ENCODE peak calls at places on chromosome 11, in five cellular contexts. B, J, G, N and P are unnamed samples.
A peak's percentile ranks its signal among the peaks of the same experiment; 100 is the strongest.

GRCh38 chr11:8360086-8360828 is 96.6 kb upstream of the LMO1 start:
- DNase-seq in B (no peak), G (no peak), N (no peak), J (no peak), P (peak; percentile 43)

GRCh38 chr11:17004486-17005148 is 9.6 kb downstream of the PLEKHA7 start:
- DNase-seq in B (no peak), G (no peak), J (no peak), N (no peak), P (no peak)

GRCh38 chr11:87604350-87604749 is 566.6 kb downstream of the TMEM135 start:
- DNase-seq in B (no peak), J (no peak), G (no peak), N (no peak), P (no peak)

GRCh38 chr11:77113382-77114088 is 10.9 kb downstream of the OMP start:
- DNase-seq in G (no peak), J (no peak), B (no peak), N (no peak), P (no peak)

GRCh38 chr11:64101461-64101860 is 64.5 kb downstream of the MACROD1 start:
- DNase-seq in B (no peak), N (no peak), G (no peak), J (peak; percentile 31), P (no peak)

GRCh38 chr11:12216542-12217422 is 106.4 kb downstream of the MICAL2 start:
- DNase-seq in B (no peak), G (no peak), J (no peak), N (peak; percentile 35), P (no peak)

GRCh38 chr11:74538680-74539079 is 45.2 kb upstream of the LIPT2 start:
- DNase-seq in N (no peak), B (no peak), G (no peak), J (no peak), P (no peak)

GRCh38 chr11:2885017-2885675 is 429 bp downstream of the CDKN1C start:
- DNase-seq in B (peak; percentile 79), G (peak; percentile 87), N (peak; percentile 63), J (peak; percentile 66), P (no peak)

GRCh38 chr11:117902001-117902855 is 25.8 kb upstream of the FXYD6 start:
- DNase-seq in N (no peak), B (no peak), J (peak; percentile 8), G (no peak), P (no peak)

GRCh38 chr11:128630367-128631230 is 43.2 kb upstream of the ETS1 start:
- DNase-seq in N (peak; percentile 87), J (peak; percentile 89), G (peak; percentile 97), B (peak; percentile 93), P (peak; percentile 89)

GRCh38 chr11:74686792-74687191 is 44.4 kb downstream of the CHRDL2 start:
- DNase-seq in N (no peak), B (no peak), J (peak; percentile 25), G (peak; percentile 63), P (no peak)

GRCh38 chr11:71153005-71153395 is 99.4 kb downstream of the SHANK2 start:
- DNase-seq in J (no peak), G (no peak), N (no peak), B (peak; percentile 21), P (peak; percentile 63)

GRCh38 chr11:16911658-16912057 is 102.6 kb downstream of the PLEKHA7 start:
- DNase-seq in J (no peak), B (no peak), G (no peak), N (no peak), P (no peak)

DNA sequence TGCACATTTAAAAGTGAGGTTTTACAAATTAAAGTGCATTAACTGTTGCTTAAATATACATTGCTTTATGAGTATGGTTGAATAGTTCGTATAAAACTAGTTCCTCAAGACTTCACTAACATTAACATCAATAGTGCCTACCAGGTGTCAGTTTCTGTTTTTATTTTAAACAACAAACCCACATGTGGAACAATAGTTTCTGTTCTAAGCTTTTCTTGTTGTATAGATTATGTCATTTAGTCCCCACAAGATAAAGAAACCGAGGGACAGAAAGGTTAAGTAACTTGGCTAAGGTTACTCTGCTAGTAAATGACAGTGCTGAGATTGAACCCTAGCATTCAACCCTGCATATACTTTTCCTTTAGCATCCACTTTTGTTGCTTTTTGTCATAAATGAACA is 41.4 kb upstream of the ST14 start:
- DNase-seq in G (no peak), B (no peak), J (no peak), N (no peak), P (no peak)
- H3K36me3 ChIP-seq in G (peaks cover 5% of the 10 kb centered on the region), B (peaks cover 26% of the 10 kb centered on the region), J (no peaks in the 10 kb centered on the region), N (peaks cover 16% of the 10 kb centered on the region), P (peaks cover 13% of the 10 kb centered on the region)

DNA sequence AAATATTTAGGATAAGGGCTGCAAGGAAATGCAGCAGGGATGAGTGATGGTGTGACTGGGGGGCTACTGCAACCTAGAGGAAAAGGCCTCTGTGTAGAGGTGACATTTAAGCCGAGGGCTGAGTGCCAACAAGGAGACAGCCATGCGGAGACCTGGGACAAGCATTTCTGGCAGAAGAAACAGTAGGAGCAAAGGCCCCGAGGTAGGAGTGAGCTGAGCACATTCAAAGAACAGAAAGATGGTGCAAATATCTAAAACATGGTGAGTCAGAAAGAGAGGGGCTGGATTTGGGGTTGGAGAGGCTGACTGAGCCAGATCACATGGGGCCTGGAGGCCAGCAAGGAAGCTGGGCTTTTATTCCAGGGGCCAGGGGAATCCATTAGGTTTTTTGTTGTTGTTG is 55.1 kb upstream of the INCENP start:
- DNase-seq in G (no peak), J (no peak), N (no peak), B (peak; percentile 4), P (no peak)
- H3K27ac ChIP-seq in G (no peak overlapping the region), J (no peak overlapping the region), N (no peak overlapping the region), B (no peak overlapping the region), P (no peak overlapping the region)

GRCh38 chr11:85976525-85976924 is 92.4 kb downstream of the PICALM start:
- DNase-seq in B (no peak), J (no peak), G (no peak), N (no peak), P (no peak)

GRCh38 chr11:85974126-85974525 is 94.8 kb downstream of the PICALM start:
- DNase-seq in B (no peak), G (no peak), N (no peak), J (no peak), P (no peak)

DNA sequence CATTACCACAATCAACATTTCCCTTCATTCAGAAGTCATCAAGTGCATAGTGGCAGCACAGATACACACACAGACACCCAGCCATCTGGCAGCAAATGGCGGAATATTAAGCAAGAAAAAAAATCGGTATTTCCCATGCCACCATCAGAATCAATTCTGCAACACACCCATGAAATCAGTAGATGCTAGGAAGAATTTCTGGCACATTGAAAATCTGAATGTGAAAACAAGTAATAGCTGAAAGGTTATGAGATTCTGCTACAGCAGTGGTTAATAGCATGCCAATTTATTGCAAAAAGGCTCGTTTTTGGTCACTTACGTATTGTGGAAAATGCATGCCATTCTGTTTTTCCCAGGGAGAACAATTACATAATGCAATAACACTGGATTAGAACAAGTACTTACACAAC is 91.1 kb downstream of the PICALM start:
- DNase-seq in N (no peak), B (no peak), J (no peak), G (no peak), P (no peak)
- H3K36me3 ChIP-seq in N (peaks cover 75% of the 10 kb centered on the region), B (peaks cover 72% of the 10 kb centered on the region), J (no peaks in the 10 kb centered on the region), G (peaks cover 3% of the 10 kb centered on the region), P (no peaks in the 10 kb centered on the region)

GRCh38 chr11:33706546-33706945 is 5.9 kb upstream of the C11orf91 start:
- DNase-seq in G (no peak), J (no peak), B (no peak), N (no peak), P (no peak)
- H3K27ac ChIP-seq in G (no peak overlapping the region), J (peak overlapping the region; percentile 52), B (peak overlapping the region; percentile 74), N (peak overlapping the region; percentile 89), P (peak overlapping the region; percentile 75)

GRCh38 chr11:111849631-111850030 is 21.8 kb downstream of the ALG9 start:
- DNase-seq in B (no peak), J (no peak), N (no peak), G (no peak), P (no peak)
- H3K36me3 ChIP-seq in B (peaks cover 58% of the 10 kb centered on the region), J (no peaks in the 10 kb centered on the region), N (peaks cover 86% of the 10 kb centered on the region), G (peaks cover 3% of the 10 kb centered on the region), P (peaks cover 4% of the 10 kb centered on the region)

DNA sequence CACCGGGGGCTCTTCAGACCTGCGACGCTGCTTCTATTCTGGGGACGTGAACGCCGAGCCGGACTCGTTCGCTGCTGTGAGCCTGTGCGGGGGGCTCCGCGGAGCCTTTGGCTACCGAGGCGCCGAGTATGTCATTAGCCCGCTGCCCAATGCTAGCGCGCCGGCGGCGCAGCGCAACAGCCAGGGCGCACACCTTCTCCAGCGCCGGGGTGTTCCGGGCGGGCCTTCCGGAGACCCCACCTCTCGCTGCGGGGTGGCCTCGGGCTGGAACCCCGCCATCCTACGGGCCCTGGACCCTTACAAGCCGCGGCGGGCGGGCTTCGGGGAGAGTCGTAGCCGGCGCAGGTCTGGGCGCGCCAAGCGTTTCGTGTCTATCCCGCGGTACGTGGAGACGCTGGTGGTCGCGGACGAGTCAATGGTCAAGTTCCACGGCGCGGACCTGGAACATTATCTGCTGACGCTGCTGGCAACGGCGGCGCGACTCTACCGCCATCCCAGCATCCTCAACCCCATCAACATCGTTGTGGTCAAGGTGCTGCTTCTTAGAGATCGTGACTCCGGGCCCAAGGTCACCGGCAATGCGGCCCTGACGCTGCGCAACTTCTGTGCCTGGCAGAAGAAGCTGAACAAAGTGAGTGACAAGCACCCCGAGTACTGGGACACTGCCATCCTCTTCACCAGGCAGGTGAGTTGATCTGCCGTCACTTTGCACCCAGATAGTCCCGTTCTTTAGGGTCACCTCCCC is 973 bp downstream of the ADAMTS15 start:
- DNase-seq in N (no peak), B (no peak), J (no peak), G (peak; percentile 81), P (no peak)
- H3K27ac ChIP-seq in N (peak overlapping the region; percentile 93), B (peak overlapping the region; percentile 36), J (peak overlapping the region; percentile 16), G (no peak overlapping the region), P (no peak overlapping the region)

DNA sequence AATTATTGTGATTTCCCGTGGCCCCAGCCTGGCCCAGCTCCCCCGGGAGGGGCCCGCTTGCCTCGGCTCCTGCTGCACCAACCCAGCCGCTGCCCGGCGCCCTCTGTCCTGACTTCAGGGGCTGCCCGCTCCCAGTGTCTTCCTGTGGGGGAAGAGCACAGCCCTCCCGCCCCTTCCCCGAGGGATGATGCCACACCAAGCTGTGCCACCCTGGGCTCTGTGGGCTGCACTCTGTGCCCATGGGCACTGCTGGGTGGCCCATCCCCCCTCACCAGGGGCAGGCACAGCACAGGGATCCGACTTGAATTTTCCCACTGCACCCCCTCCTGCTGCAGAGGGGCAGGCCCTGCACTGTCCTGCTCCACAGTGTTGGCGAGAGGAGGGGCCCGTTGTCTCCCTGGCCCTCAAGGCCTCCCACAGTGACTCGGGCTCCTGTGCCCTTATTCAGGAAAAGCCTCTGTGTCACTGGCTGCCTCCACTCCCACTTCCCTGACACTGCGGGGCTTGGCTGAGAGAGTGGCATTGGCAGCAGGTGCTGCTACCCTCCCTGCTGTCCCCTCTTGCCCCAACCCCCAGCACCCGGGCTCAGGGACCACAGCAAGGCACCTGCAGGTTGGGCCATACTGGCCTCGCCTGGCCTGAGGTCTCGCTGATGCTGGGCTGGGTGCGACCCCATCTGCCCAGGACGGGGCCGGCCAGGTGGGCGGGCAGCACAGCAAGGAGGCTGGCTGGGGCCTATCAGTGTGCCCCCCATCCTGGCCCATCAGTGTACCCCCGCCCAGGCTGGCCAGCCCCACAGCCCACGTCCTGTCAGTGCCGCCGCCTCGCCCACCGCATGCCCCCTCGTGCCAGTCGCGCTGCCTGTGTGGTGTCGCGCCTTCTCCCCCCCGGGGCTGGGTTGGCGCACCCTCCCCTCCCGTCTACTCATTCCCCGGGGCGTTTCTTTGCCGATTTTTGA is 3.3 kb upstream of the ANKRD13D start:
- DNase-seq in B (no peak), J (no peak), N (peak; percentile 20), G (peak; percentile 72), P (peak; percentile 37)
- H3K36me3 ChIP-seq in B (peaks cover 64% of the 10 kb centered on the region), J (no peaks in the 10 kb centered on the region), N (peaks cover 67% of the 10 kb centered on the region), G (peaks cover 14% of the 10 kb centered on the region), P (peaks cover 47% of the 10 kb centered on the region)